ENCODE peak calls at places on chromosome 2, in eight cellular contexts. Y is upper lobe of right lung; E is breast epithelium; F is mammary epithelial cell; Q is CD8-positive, alpha-beta memory T cell; B is NT2/D1; Z is effector memory CD4-positive, alpha-beta T cell; X is colonic mucosa. K is an unnamed sample.

GRCh38 chr2:16064719-16065118 is 124.4 kb downstream of the MYCN start:
- DNase-seq in Y (no peak), E (no peak), F (no peak), Q (no peak), B (no peak), Z (no peak), X (no peak), K (no peak)

GRCh38 chr2:74383254-74383653 is 3.1 kb upstream of the DCTN1 start:
- DNase-seq in Y (no peak), E (no peak), F (peak; percentile 66), Q (no peak), B (no peak), Z (no peak), X (no peak), K (no peak)

GRCh38 chr2:174634130-174635014 is 36.8 kb upstream of the WIPF1 start:
- DNase-seq in Y (peak; percentile 66), E (no peak), F (no peak), Q (peak; percentile 20), B (no peak), Z (peak; percentile 28), X (no peak), K (peak; percentile 32)

GRCh38 chr2:95034221-95034620 is 8.7 kb downstream of the MAL start:
- DNase-seq in Y (no peak), E (no peak), F (peak; percentile 18), Q (no peak), B (no peak), Z (no peak), X (no peak), K (no peak)

GRCh38 chr2:226077031-226077430 is 677.5 kb downstream of the NYAP2 start:
- DNase-seq in Y (no peak), E (no peak), F (no peak), Q (no peak), B (no peak), Z (no peak), X (no peak), K (no peak)

GRCh38 chr2:108553181-108553919 is 19.1 kb downstream of the LIMS1 start:
- DNase-seq in Y (no peak), E (no peak), F (no peak), Q (no peak), B (no peak), Z (no peak), X (no peak), K (no peak)

GRCh38 chr2:8656160-8656641 is 25.7 kb upstream of the ID2 start:
- DNase-seq in Y (no peak), E (no peak), F (no peak), Q (no peak), B (no peak), Z (no peak), X (no peak), K (no peak)

GRCh38 chr2:112154246-112155110 is 16.3 kb downstream of the FBLN7 start:
- DNase-seq in Y (peak; percentile 48), E (no peak), F (no peak), Q (no peak), B (no peak), Z (peak; percentile 18), X (no peak), K (no peak)

GRCh38 chr2:159982270-159982669 is 80.1 kb downstream of the PLA2R1 start:
- DNase-seq in Y (no peak), E (no peak), F (peak; percentile 83), Q (no peak), B (peak; percentile 35), Z (no peak), X (no peak), K (no peak)

GRCh38 chr2:43484323-43484930 is 111.4 kb downstream of the THADA start:
- DNase-seq in Y (no peak), E (no peak), F (peak; percentile 50), Q (no peak), B (peak; percentile 72), Z (no peak), X (no peak), K (no peak)

GRCh38 chr2:207762146-207762545 is 7.6 kb downstream of the FZD5 start:
- DNase-seq in Y (no peak), E (no peak), F (no peak), Q (no peak), B (no peak), Z (no peak), X (no peak), K (no peak)

GRCh38 chr2:165720526-165720925 is 73.5 kb downstream of the GALNT3 start:
- DNase-seq in Y (no peak), E (no peak), F (peak; percentile 33), Q (no peak), B (no peak), Z (no peak), X (no peak), K (no peak)

GRCh38 chr2:121185571-121186074 is 99.4 kb downstream of the TFCP2L1 start:
- DNase-seq in Y (no peak), E (peak; percentile 68), F (peak; percentile 96), Q (no peak), B (no peak), Z (no peak), X (no peak), K (no peak)

GRCh38 chr2:240300261-240300821 is 135.1 kb upstream of the GPC1 start:
- DNase-seq in Y (peak; percentile 53), E (no peak), F (no peak), Q (no peak), B (no peak), Z (no peak), X (no peak), K (no peak)

GRCh38 chr2:143264851-143265250 is 135.6 kb downstream of the ARHGAP15 start:
- DNase-seq in Y (no peak), E (no peak), F (no peak), Q (no peak), B (no peak), Z (no peak), X (no peak), K (no peak)

GRCh38 chr2:43027496-43027895 is 198.9 kb downstream of the ZFP36L2 start:
- DNase-seq in Y (no peak), E (no peak), F (no peak), Q (no peak), B (no peak), Z (no peak), X (no peak), K (no peak)

GRCh38 chr2:88350641-88351601 is 101.6 kb downstream of the FOXI3 start:
- DNase-seq in Y (peak; percentile 83), E (peak; percentile 75), F (peak; percentile 47), Q (peak; percentile 50), B (peak; percentile 72), Z (peak; percentile 6), X (peak; percentile 82), K (peak; percentile 27)

GRCh38 chr2:171625013-171625412 is 62.3 kb upstream of the DYNC1I2 start:
- DNase-seq in Y (no peak), E (no peak), F (no peak), Q (no peak), B (no peak), Z (no peak), X (no peak), K (no peak)

GRCh38 chr2:171630812-171631626 is 56.2 kb upstream of the DYNC1I2 start:
- DNase-seq in Y (no peak), E (no peak), F (no peak), Q (no peak), B (no peak), Z (no peak), X (no peak), K (no peak)

GRCh38 chr2:171626949-171627348 is 60.3 kb upstream of the DYNC1I2 start:
- DNase-seq in Y (no peak), E (no peak), F (no peak), Q (no peak), B (no peak), Z (no peak), X (no peak), K (no peak)

GRCh38 chr2:171627412-171627811 is 59.9 kb upstream of the DYNC1I2 start:
- DNase-seq in Y (no peak), E (no peak), F (no peak), Q (no peak), B (no peak), Z (no peak), X (no peak), K (no peak)

DNA sequence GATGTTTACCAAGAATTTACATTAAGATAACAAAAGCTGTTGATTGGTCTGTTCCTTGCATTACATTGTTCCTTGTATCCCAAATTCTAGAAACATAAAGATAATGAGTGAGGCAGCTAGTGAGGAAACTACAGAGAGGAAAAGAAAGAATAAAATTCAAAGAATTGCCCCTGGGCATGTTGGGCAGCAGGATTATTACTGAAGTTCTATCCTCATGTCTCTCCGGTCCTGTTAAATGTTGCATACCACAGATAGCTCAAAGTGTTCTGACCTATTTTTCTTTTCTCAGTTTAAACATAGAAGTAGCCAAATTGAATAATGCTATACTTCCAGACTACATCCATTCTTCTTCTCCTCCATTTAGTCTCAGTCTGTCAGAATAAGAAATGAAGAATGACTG is 58.2 kb upstream of the DYNC1I2 start:
- DNase-seq in Y (no peak), E (no peak), F (no peak), Q (no peak), B (no peak), Z (no peak), X (no peak), K (no peak)
- H3K9me3 ChIP-seq in Y (peaks cover 13% of the 10 kb centered on the region), E (peaks cover 30% of the 10 kb centered on the region), F (no peaks in the 10 kb centered on the region), Q (no peaks in the 10 kb centered on the region), B (peaks cover 76% of the 10 kb centered on the region), Z (no peaks in the 10 kb centered on the region), X (no peaks in the 10 kb centered on the region), K (peaks cover 7% of the 10 kb centered on the region)

GRCh38 chr2:221750317-221750716 is 178.2 kb upstream of the EPHA4 start:
- DNase-seq in Y (no peak), E (no peak), F (no peak), Q (no peak), B (no peak), Z (no peak), X (no peak), K (no peak)
- H3K9me3 ChIP-seq in Y (no peaks in the 10 kb centered on the region), E (no peaks in the 10 kb centered on the region), F (no peaks in the 10 kb centered on the region), Q (no peaks in the 10 kb centered on the region), B (no peaks in the 10 kb centered on the region), Z (no peaks in the 10 kb centered on the region), X (no peaks in the 10 kb centered on the region), K (no peaks in the 10 kb centered on the region)

DNA sequence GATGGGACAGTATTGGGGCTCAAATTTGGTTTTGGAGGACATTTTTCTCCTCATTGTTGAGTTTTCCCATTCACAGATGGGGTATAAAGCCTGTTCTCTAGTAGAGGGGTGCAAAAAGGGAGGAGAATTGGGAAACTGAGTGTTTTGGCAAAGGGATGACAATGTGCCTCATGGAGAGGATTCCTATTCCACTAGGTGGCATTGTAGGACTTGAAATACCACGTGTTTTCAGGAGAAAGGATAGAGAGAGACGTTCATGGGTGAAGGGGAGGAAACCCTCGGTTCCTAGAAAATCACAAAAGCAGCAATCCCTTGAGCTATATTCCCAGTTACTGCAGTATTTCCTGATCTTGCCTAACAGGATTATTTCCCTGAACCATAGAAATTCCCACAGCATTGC is 113.7 kb upstream of the SRD5A2 start:
- DNase-seq in Y (no peak), E (no peak), F (peak; percentile 20), Q (no peak), B (no peak), Z (no peak), X (no peak), K (no peak)
- H3K9me3 ChIP-seq in Y (peaks cover 39% of the 10 kb centered on the region), E (peaks cover 54% of the 10 kb centered on the region), F (peaks cover 22% of the 10 kb centered on the region), Q (peaks cover 23% of the 10 kb centered on the region), B (peaks cover 58% of the 10 kb centered on the region), Z (peaks cover 30% of the 10 kb centered on the region), X (peaks cover 6% of the 10 kb centered on the region), K (peaks cover 20% of the 10 kb centered on the region)

DNA sequence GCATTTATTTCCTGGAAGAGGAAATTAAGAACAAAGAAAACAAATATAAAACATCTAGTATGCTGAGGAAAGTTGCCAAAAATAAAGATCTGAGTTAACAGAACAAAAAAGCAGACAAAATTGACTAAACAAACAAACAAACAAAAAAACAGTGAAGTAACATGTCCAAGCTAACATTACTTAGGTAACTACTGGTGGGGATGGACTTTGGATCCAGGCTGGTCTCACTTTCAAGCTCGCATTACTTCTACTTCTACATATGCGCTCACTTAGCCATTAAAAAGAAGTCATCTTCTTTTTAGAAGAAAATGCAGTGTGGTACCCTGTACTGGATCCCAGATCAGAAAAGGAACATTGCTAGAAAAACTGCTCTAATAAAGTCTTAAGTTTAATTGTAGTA is 358.9 kb downstream of the NCKAP5 start:
- DNase-seq in Y (no peak), E (no peak), F (no peak), Q (no peak), B (no peak), Z (no peak), X (no peak), K (no peak)
- H3K9me3 ChIP-seq in Y (no peaks in the 10 kb centered on the region), E (peaks cover 7% of the 10 kb centered on the region), F (peaks cover 3% of the 10 kb centered on the region), Q (no peaks in the 10 kb centered on the region), B (peaks cover 16% of the 10 kb centered on the region), Z (no peaks in the 10 kb centered on the region), X (no peaks in the 10 kb centered on the region), K (no peaks in the 10 kb centered on the region)

K was measured in T-helper 17 cell.